ENCODE peak calls at places on chromosomes 6 and 20, in five cellular contexts. N is kidney, W is uterus, P is brain microvascular endothelial cell, T is WERI-Rb-1. E is an unnamed sample.

GRCh38 chr6:85126448-85127178 is 323.3 kb upstream of the NT5E start:
- DNase-seq in N (peak), W (no peak), P (peak), T (peak), E (no peak)

GRCh38 chr6:12241493-12242214 is 48.5 kb upstream of the EDN1 start:
- DNase-seq in N (no peak), W (no peak), P (no peak), T (no peak), E (no peak)

GRCh38 chr6:41729624-41730023 is 5.8 kb downstream of the TFEB start:
- DNase-seq in N (no peak), W (no peak), P (no peak), T (no peak), E (peak)

GRCh38 chr20:52219441-52219840 is 27.9 kb upstream of the ZFP64 start:
- DNase-seq in N (no peak), W (no peak), P (no peak), T (peak), E (no peak)

GRCh38 chr6:106799008-106799952 is 169.9 kb downstream of the QRSL1 start:
- DNase-seq in N (no peak), W (no peak), P (no peak), T (no peak), E (no peak)

GRCh38 chr6:145327497-145328055 is 407.7 kb downstream of the EPM2A start:
- DNase-seq in N (no peak), W (no peak), P (no peak), T (no peak), E (no peak)

GRCh38 chr20:20593447-20594170 is 118.8 kb downstream of the RALGAPA2 start:
- DNase-seq in N (no peak), W (no peak), P (peak), T (peak), E (no peak)

GRCh38 chr6:111731404-111732195 is 125.9 kb upstream of the TRAF3IP2 start:
- DNase-seq in N (no peak), W (no peak), P (no peak), T (no peak), E (no peak)

GRCh38 chr6:108080010-108080780 is 5.7 kb upstream of the OSTM1 start:
- DNase-seq in N (no peak), W (no peak), P (peak), T (no peak), E (no peak)

GRCh38 chr6:129041563-129041962 is 158.6 kb downstream of the LAMA2 start:
- DNase-seq in N (no peak), W (no peak), P (no peak), T (no peak), E (no peak)

GRCh38 chr6:11494786-11495564 is 42.6 kb upstream of the TMEM170B start:
- DNase-seq in N (no peak), W (no peak), P (peak), T (peak), E (no peak)

GRCh38 chr6:105259912-105260889 is 80.4 kb upstream of the POPDC3 start:
- DNase-seq in N (no peak), W (no peak), P (no peak), T (no peak), E (no peak)

GRCh38 chr20:25118529-25118928 is 36.6 kb upstream of the VSX1 start:
- DNase-seq in N (no peak), W (no peak), P (no peak), T (no peak), E (no peak)

GRCh38 chr6:30885999-30886896 is 1.9 kb downstream of the DDR1 start:
- DNase-seq in N (peak), W (peak), P (peak), T (peak), E (peak)

GRCh38 chr6:17054647-17055046 is 47.2 kb upstream of the STMND1 start:
- DNase-seq in N (no peak), W (no peak), P (no peak), T (no peak), E (no peak)

GRCh38 chr20:18705490-18705889 is 108.1 kb upstream of the SCP2D1 start:
- DNase-seq in N (no peak), W (no peak), P (peak), T (no peak), E (no peak)

GRCh38 chr6:70413829-70414494 is 654 bp downstream of the FAM135A start:
- DNase-seq in N (no peak), W (no peak), P (no peak), T (no peak), E (no peak)

GRCh38 chr20:23019403-23019802 is 15.7 kb upstream of the SSTR4 start:
- DNase-seq in N (no peak), W (no peak), P (no peak), T (no peak), E (no peak)

GRCh38 chr6:73308712-73309533 is 45.2 kb downstream of the DPPA5 start:
- DNase-seq in N (no peak), W (no peak), P (peak), T (no peak), E (no peak)

GRCh38 chr6:106097368-106098231 is 11.5 kb downstream of the PRDM1 start:
- DNase-seq in N (no peak), W (no peak), P (no peak), T (no peak), E (no peak)

GRCh38 chr6:48111143-48111506 is at the start of gene PTCHD4:
- DNase-seq in N (no peak), W (peak), P (peak), T (peak), E (no peak)

GRCh38 chr6:89413006-89413400 is 930 bp upstream of the RRAGD start:
- DNase-seq in N (no peak), W (no peak), P (no peak), T (no peak), E (no peak)

GRCh38 chr20:22223251-22223650 is 361.1 kb downstream of the FOXA2 start:
- DNase-seq in N (no peak), W (no peak), P (no peak), T (no peak), E (no peak)

GRCh38 chr6:7561153-7561964 is 19.9 kb downstream of the DSP start:
- DNase-seq in N (no peak), W (no peak), P (no peak), T (no peak), E (no peak)

GRCh38 chr6:160238786-160239751 is 19.6 kb downstream of the SLC22A2 start:
- DNase-seq in N (no peak), W (no peak), P (no peak), T (no peak), E (no peak)

GRCh38 chr6:137467211-137467610 is 27.0 kb downstream of the OLIG3 start:
- DNase-seq in N (no peak), W (no peak), P (no peak), T (no peak), E (no peak)

GRCh38 chr6:51472745-51473483 is 614.5 kb downstream of the PKHD1 start:
- DNase-seq in N (no peak), W (no peak), P (no peak), T (no peak), E (no peak)

GRCh38 chr6:159801935-159802334 is 1.9 kb downstream of the PNLDC1 start:
- DNase-seq in N (no peak), W (no peak), P (no peak), T (no peak), E (no peak)

GRCh38 chr20:36720510-36720909 is 25.4 kb downstream of the NDRG3 start:
- DNase-seq in N (no peak), W (no peak), P (no peak), T (no peak), E (no peak)

GRCh38 chr20:60138263-60139127 is 180.3 kb downstream of the CDH26 start:
- DNase-seq in N (peak), W (peak), P (peak), T (no peak), E (peak)

GRCh38 chr6:155157101-155157500 is 106.7 kb upstream of the CLDN20 start:
- DNase-seq in N (no peak), W (no peak), P (no peak), T (no peak), E (no peak)

GRCh38 chr6:154995241-154996162 is at the start of gene TIAM2:
- DNase-seq in N (peak), W (no peak), P (no peak), T (peak), E (no peak)

GRCh38 chr6:87391334-87391733 is 16.4 kb upstream of the CFAP206 start:
- DNase-seq in N (no peak), W (no peak), P (peak), T (peak), E (no peak)

GRCh38 chr6:136586295-136586694 is 36.1 kb upstream of the MAP7 start:
- DNase-seq in N (no peak), W (peak), P (peak), T (no peak), E (no peak)

GRCh38 chr6:3032986-3033385 is 33.3 kb downstream of the NQO2 start:
- DNase-seq in N (no peak), W (no peak), P (peak), T (no peak), E (no peak)

GRCh38 chr6:54426995-54427394 is 118.8 kb downstream of the TINAG start:
- DNase-seq in N (no peak), W (no peak), P (no peak), T (no peak), E (no peak)

GRCh38 chr20:34222208-34222607 is 19.0 kb upstream of the ASIP start:
- DNase-seq in N (no peak), W (peak), P (peak), T (no peak), E (no peak)

GRCh38 chr6:24666097-24666615 is 543 bp downstream of the TDP2 start:
- DNase-seq in N (peak), W (no peak), P (peak), T (peak), E (peak)

GRCh38 chr6:24287239-24287638 is 70.6 kb downstream of the DCDC2 start:
- DNase-seq in N (no peak), W (no peak), P (no peak), T (no peak), E (no peak)

DNA sequence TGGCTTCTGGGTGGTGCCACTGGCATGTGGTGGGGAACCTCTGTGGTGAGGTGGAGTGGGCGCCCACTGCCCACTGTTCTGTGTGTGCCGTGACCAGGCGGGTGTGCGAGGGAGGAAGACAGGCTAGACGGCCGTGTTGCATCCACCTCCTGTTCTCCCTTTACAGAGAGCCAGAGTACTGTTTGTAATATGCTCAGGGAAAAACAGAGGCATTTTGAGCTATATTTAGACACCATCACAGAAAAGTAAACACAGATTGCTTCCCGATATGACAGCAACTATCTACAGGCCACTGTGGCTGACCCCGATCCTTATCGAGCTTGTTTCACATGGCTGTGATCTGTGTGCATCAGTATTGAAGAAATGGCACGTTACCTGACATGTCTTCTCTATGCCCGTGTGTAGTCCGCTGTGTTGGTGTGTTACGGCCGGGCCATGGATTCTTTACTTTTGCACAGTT is 45.6 kb downstream of the ARID1B start:
- DNase-seq in N (no peak), W (no peak), P (no peak), T (no peak), E (no peak)
- H3K4me3 ChIP-seq in N (no peak), W (no peak), P (no peak), T (no peak), E (no peak)

GRCh38 chr6:29633532-29633901 is 534 bp upstream of the GABBR1 start:
- DNase-seq in N (no peak), W (no peak), P (peak), T (no peak), E (no peak)
- H3K4me3 ChIP-seq in N (peak), W (peak), P (peak), T (peak), E (peak)

DNA sequence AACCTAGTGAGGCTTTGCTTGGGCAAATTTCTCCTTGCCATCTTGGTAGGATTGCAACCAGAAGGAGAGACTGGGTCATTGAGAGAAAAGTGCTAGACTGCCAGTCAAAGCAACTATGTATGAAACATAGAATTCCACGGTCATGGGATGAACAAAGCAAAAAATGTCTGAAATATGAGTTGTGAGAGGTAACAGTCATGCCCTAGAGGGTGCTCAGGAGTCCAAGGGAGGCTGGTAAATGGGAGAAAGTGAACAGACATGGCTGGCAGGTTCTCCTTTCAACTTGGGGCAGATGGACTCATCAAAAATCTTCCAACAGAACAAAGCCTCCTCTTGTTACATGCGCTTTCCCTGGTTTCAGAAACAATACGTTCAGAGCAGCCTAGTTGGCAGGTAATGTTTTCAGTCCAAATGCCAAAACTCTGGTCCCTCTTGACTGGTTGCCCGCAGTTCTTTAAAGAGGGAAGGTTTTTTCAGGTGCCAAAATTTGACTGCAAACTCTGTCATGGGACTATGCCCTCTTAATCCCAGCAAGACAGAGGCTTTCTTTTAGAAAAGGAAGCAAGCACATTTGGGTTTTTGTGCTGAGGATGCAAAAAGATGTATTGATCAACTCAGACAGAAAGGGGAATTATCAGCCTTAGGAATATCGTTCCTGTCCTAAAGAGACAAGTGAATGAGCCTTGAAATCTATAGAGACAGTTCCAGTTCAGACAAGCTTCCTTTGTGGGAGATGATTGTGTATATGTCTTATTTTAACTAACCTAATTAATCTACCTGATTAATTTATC is 68.5 kb upstream of the SASH1 start:
- DNase-seq in N (no peak), W (no peak), P (no peak), T (no peak), E (no peak)
- H3K4me3 ChIP-seq in N (no peak), W (no peak), P (no peak), T (no peak), E (no peak)

GRCh38 chr6:43307451-43308100 is 1.1 kb downstream of the CRIP3 start:
- DNase-seq in N (peak), W (no peak), P (no peak), T (no peak), E (no peak)

GRCh38 chr6:43310137-43310536 is 1.5 kb upstream of the CRIP3 start:
- DNase-seq in N (peak), W (no peak), P (no peak), T (no peak), E (no peak)

GRCh38 chr6:43308990-43309477 is 408 bp upstream of the CRIP3 start:
- DNase-seq in N (no peak), W (no peak), P (no peak), T (no peak), E (no peak)

GRCh38 chr6:43306086-43306485 is 2.5 kb downstream of the CRIP3 start:
- DNase-seq in N (peak), W (no peak), P (no peak), T (no peak), E (no peak)

DNA sequence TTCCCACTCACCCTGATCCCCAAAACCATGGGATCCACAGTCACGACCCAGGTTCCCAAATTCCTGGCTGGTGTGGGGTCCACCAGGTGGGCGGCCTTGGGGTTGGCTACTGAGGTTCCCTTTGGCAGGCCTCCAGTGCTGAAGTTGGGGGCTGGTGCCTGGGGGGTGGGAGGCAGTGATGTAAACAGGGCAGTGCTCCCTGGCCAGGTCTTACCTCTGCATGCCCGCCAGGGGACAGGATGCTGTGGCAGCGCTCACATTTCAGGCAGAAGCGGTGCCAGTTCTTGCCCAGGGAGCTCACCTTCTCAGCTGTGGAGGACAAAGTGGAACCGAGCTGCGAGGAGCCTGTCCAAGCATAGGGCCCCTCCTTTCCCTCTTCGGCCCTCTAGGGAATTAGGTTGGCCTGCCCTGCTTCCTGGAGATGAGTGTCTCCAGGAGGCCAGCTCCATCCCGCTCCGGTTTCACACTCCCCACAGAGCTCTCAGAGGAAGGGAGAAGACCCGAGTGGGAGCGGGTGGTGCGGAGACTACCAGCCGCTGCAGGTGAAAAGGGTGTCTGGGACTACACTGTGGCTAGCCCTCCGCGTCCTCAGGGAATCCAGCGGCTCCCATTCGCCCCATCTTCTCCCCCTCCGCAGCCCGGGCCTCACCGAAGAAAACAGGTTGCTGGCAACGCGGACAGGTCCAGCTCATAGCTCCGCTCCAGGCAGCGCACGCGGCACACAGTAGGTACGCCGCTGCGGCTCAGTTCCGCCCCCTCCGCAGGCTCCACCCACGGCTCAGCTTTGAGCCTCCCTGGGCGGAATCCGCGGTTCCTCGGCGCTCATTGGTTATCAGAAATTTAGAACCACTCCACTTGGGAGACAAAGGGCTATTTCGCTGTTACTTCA is at the start of gene CRIP3:
- DNase-seq in N (peak), W (peak), P (peak), T (no peak), E (no peak)
- H3K4me3 ChIP-seq in N (peak), W (peak), P (peak), T (no peak), E (peak)

GRCh38 chr6:52573295-52573694 is 3.6 kb downstream of the TRAM2 start:
- DNase-seq in N (no peak), W (no peak), P (no peak), T (no peak), E (no peak)
- H3K4me3 ChIP-seq in N (peak), W (peak), P (peak), T (no peak), E (peak)

E was measured in upper lobe of right lung.